ENCODE peak calls at places on chromosomes 16 and 17, in ten cellular contexts. Q, U, R, W, I, O, E, C, P and X are unnamed samples.

GRCh38 chr17:37391146-37391545 is 15.4 kb downstream of the C17orf78 start:
- DNase-seq in Q (no peak), R (no peak), C (peak; percentile 10), E (no peak), W (no peak), O (no peak), I (no peak), U (no peak), P (no peak), X (no peak)

GRCh38 chr17:20241855-20242254 is 225.5 kb downstream of the LGALS9B start:
- DNase-seq in U (no peak), I (no peak), R (no peak), Q (no peak), O (no peak), E (no peak), W (no peak), P (no peak), C (no peak), X (no peak)

GRCh38 chr17:27236710-27237315 is 57.1 kb upstream of the WSB1 start:
- DNase-seq in C (peak; percentile 76), Q (peak; percentile 57), U (peak; percentile 42), P (peak; percentile 80), E (peak; percentile 73), O (peak; percentile 40), I (peak; percentile 78), W (no peak), R (peak; percentile 89), X (peak; percentile 70)

GRCh38 chr16:4372578-4373355 is 1.1 kb downstream of the VASN start:
- DNase-seq in Q (peak; percentile 30), E (peak; percentile 47), P (no peak), R (peak; percentile 56), C (peak; percentile 46), I (peak; percentile 82), O (no peak), U (no peak), W (no peak), X (no peak)

GRCh38 chr16:5971924-5972323 is 874.3 kb upstream of the EEF2KMT start:
- DNase-seq in E (no peak), P (no peak), I (no peak), R (no peak), O (no peak), U (no peak), Q (no peak), C (no peak), W (no peak), X (no peak)

GRCh38 chr17:57468932-57469775 is 212.8 kb downstream of the MSI2 start:
- DNase-seq in P (no peak), R (no peak), O (peak; percentile 44), U (no peak), I (no peak), C (no peak), E (no peak), W (no peak), Q (no peak), X (peak; percentile 72)

GRCh38 chr17:43171761-43172487 is 910 bp downstream of the NBR1 start:
- DNase-seq in O (no peak), W (no peak), U (peak; percentile 78), P (no peak), E (peak; percentile 8), I (peak; percentile 84), C (peak; percentile 87), R (peak; percentile 95), Q (no peak), X (no peak)

GRCh38 chr17:31323551-31323950 is 2.1 kb upstream of the EVI2A start:
- DNase-seq in U (no peak), P (no peak), O (no peak), Q (no peak), W (no peak), C (peak; percentile 15), I (no peak), R (no peak), E (no peak), X (no peak)

GRCh38 chr17:50689956-50690886 is 17.5 kb downstream of the ANKRD40 start:
- DNase-seq in E (peak; percentile 96), Q (no peak), O (no peak), R (no peak), C (peak; percentile 53), U (no peak), W (no peak), P (no peak), I (peak; percentile 69), X (peak; percentile 25)

GRCh38 chr16:17471745-17472075 is 950 bp upstream of the XYLT1 start:
- DNase-seq in Q (no peak), O (no peak), U (no peak), P (no peak), W (no peak), C (no peak), E (no peak), R (no peak), I (no peak), X (no peak)

GRCh38 chr16:65745201-65745600 is 621.3 kb upstream of the CDH5 start:
- DNase-seq in I (no peak), Q (no peak), W (no peak), P (no peak), R (no peak), O (no peak), E (no peak), U (no peak), C (no peak), X (no peak)

DNA sequence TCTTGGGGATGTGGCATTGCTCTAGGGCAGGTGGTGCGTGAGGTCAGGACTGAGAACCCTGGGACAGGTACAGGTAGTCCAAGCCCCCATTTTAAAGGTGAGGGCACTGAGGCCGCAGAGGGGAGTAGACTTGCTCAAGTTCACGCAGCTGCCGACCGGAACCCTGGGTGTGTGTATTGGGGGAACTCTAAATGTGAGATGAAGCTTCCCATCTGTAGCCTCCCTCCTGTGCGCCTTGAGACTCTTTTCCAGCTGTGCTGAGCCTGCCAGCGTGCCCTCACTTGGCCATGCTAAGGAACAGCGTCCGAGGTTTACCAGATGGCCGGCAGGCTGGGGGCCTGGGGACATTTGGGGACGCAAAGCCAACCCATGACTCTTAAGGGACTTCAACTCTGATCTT is 79.0 kb upstream of the CDC42EP4 start:
- DNase-seq in Q (no peak), R (no peak), O (no peak), C (no peak), P (no peak), W (no peak), I (no peak), E (no peak), U (no peak), X (no peak)
- TF ChIP-seq CTCF in Q (no peak), R (no peak), O (no peak), C (no peak), P (no peak), W (no peak), I (no peak), E (no peak), U (no peak), X (no peak)

DNA sequence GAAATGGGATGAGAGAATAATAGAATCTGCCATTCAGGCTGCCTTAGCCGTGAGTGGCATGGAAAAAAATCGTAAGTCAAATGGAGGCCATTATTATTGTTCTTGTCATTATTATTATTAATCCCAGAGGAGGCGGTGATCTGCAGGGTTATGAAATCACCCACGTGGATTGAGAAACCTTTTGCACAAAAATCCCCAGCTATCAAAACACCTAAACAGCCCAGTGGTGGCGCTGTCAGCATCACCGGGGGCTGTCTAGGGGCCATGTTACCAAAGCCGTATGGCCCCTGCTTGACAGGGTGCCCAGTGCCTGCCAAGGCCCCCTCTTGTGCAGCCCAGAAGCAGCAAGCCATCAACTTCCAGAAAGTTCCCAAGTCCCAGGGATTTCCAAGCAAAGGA is 25.2 kb downstream of the CNGB1 start:
- DNase-seq in C (peak; percentile 54), E (no peak), P (no peak), I (no peak), R (peak; percentile 25), Q (no peak), U (no peak), W (no peak), O (no peak), X (no peak)
- TF ChIP-seq CTCF in C (peak; percentile 32), E (peak; percentile 32), P (no peak), I (no peak), R (peak; percentile 33), Q (no peak), U (no peak), W (no peak), O (no peak), X (no peak)

GRCh38 chr17:63333869-63334268 is 112.2 kb downstream of the CYB561 start:
- DNase-seq in I (no peak), U (no peak), P (no peak), E (no peak), Q (no peak), C (no peak), O (no peak), R (no peak), W (no peak), X (no peak)
- TF ChIP-seq CTCF in I (no peak), U (no peak), P (no peak), E (no peak), Q (no peak), C (no peak), O (no peak), R (no peak), W (no peak), X (no peak)

GRCh38 chr17:4948997-4949320 is 629 bp upstream of the PFN1 start:
- DNase-seq in E (peak; percentile 95), C (no peak), P (peak; percentile 80), U (peak; percentile 75), Q (peak; percentile 87), O (peak; percentile 93), W (peak; percentile 32), R (peak; percentile 89), I (peak; percentile 95), X (peak; percentile 89)

GRCh38 chr17:4949321-4950074 is 1.2 kb upstream of the PFN1 start:
- DNase-seq in R (peak; percentile 69), W (peak; percentile 37), O (peak; percentile 93), I (peak; percentile 92), P (peak; percentile 68), C (peak; percentile 80), U (no peak), Q (peak; percentile 75), E (peak; percentile 88), X (peak; percentile 87)

GRCh38 chr17:4947010-4947410 is 1.3 kb downstream of the PFN1 start:
- DNase-seq in C (no peak), W (no peak), P (no peak), U (no peak), O (no peak), E (peak; percentile 44), I (peak; percentile 64), Q (no peak), R (no peak), X (no peak)

GRCh38 chr17:4947411-4948165 is 742 bp downstream of the PFN1 start:
- DNase-seq in O (peak; percentile 81), R (peak; percentile 52), E (peak; percentile 81), U (no peak), I (peak; percentile 76), W (no peak), P (no peak), C (no peak), Q (peak; percentile 67), X (peak; percentile 79)

DNA sequence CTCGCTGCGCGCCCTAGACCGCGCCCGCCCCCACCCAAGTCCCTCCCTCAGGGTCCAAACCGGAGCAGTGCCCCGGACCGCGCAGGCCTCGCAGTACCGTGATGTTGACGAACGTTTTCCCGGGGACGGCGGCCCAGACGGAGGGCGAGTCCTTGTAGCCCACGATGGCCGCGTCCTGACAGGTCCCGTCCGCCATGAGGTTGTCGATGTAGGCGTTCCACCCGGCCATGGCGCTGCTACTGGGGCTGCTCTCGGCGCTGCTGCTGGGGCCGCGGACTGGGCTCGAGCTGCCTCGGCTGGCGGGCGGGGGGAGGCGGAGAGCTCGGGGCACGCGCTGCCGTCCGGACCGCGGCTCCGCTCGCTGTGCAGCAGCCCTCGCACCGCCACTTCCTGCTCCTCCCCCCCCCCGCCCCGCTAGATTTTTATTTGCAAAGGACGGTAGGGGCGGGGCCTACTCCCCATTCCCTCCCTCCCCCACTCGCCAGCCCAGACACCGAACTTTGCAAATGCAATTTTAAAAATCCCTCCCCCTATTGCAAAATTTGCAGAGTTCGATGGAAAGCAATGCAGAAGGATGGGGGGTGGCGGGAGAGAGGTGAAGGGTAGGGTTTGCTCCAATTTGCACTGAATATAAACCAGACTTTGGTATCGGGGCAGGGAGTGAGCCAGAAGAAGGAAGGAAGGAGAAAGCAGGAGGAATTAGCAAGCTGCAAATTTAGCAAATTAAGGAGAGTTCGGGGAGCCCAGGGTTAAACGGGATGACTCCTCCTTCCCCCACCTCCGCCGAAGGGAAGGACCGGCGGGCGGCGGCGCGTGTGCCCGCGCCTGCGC is at the start of gene PFN1:
- DNase-seq in O (peak; percentile 94), R (peak; percentile 96), C (peak; percentile 95), Q (peak; percentile 93), W (peak; percentile 66), P (peak; percentile 87), U (peak; percentile 87), I (peak; percentile 95), E (peak; percentile 88), X (peak; percentile 91)
- TF ChIP-seq CTCF in O (no peak), R (no peak), C (no peak), Q (no peak), W (no peak), P (no peak), U (no peak), I (no peak), E (no peak), X (no peak)